ENCODE peak calls at places on chromosomes 7 and 10, in ten cellular contexts. V is naive thymus-derived CD4-positive, alpha-beta T cell; H is right atrium auricular region; W is cardiac muscle cell; E is HepG2; Q is Peyer's patch; Y is sigmoid colon; Z is PC-9; S is pancreas; K is neural progenitor cell. F is an unnamed sample. For H3K4me1, the result is how much of the 10 kb centered on the place peaks cover.

GRCh38 chr7:117458977-117459583 is 20.7 kb upstream of the CFTR start:
- DNase-seq in W (peak), S (no peak), K (peak), Z (no peak), Y (no peak), H (no peak), V (no peak), E (peak), Q (no peak), F (peak)

GRCh38 chr10:90066435-90066834 is 365.0 kb downstream of the KIF20B start:
- DNase-seq in Q (no peak), S (no peak), K (no peak), Z (no peak), V (no peak), H (no peak), W (no peak), Y (no peak), E (no peak), F (no peak)

GRCh38 chr10:117933036-117933435 is 113.7 kb downstream of the RAB11FIP2 start:
- DNase-seq in S (no peak), Q (no peak), Z (no peak), E (no peak), Y (no peak), W (no peak), H (no peak), K (no peak), V (no peak), F (no peak)

GRCh38 chr10:70694410-70695179 is 22.3 kb downstream of the ADAMTS14 start:
- DNase-seq in Q (no peak), K (no peak), Y (no peak), Z (no peak), E (no peak), V (no peak), W (peak), H (no peak), S (no peak), F (no peak)

GRCh38 chr7:25361863-25362262 is 133.6 kb upstream of the NPVF start:
- DNase-seq in Q (no peak), E (no peak), S (no peak), Z (no peak), V (no peak), H (no peak), W (peak), Y (no peak), K (no peak), F (no peak)

GRCh38 chr10:71816931-71817631 is 34.0 kb downstream of the PSAP start:
- DNase-seq in W (no peak), H (no peak), K (peak), S (no peak), E (no peak), Y (no peak), V (no peak), Z (peak), Q (no peak), F (no peak)

GRCh38 chr7:128030999-128031681 is at the start of gene LRRC4:
- DNase-seq in E (no peak), Q (peak), W (peak), Z (no peak), H (no peak), K (peak), V (peak), S (no peak), Y (no peak), F (peak)

GRCh38 chr10:78983608-78984007 is 85.2 kb upstream of the ZMIZ1 start:
- DNase-seq in W (no peak), Q (no peak), K (no peak), V (no peak), S (no peak), H (no peak), Z (no peak), Y (no peak), E (no peak), F (no peak)

GRCh38 chr7:34162676-34163075 is 257.3 kb downstream of the BMPER start:
- DNase-seq in H (no peak), Z (no peak), S (no peak), Q (no peak), Y (no peak), W (no peak), K (no peak), E (no peak), V (no peak), F (no peak)

GRCh38 chr7:74275401-74275881 is 13.8 kb upstream of the CLIP2 start:
- DNase-seq in Q (no peak), K (peak), S (no peak), Z (no peak), H (no peak), V (no peak), Y (no peak), W (no peak), E (no peak), F (peak)

GRCh38 chr10:51156913-51157312 is 82.6 kb downstream of the PRKG1 start:
- DNase-seq in V (no peak), Y (no peak), W (peak), H (no peak), K (no peak), Z (no peak), Q (no peak), S (no peak), E (no peak), F (no peak)

GRCh38 chr7:142760071-142760642 is 10.6 kb upstream of the PRSS2 start:
- DNase-seq in V (no peak), Z (peak), K (no peak), H (no peak), Q (no peak), Y (no peak), S (peak), W (peak), E (no peak), F (no peak)

GRCh38 chr10:111856631-111857030 is 326.9 kb downstream of the GPAM start:
- DNase-seq in H (no peak), E (peak), Q (no peak), W (no peak), V (no peak), S (no peak), K (peak), Y (no peak), Z (no peak), F (no peak)

GRCh38 chr10:49298990-49299815 is at the start of gene C10orf71:
- DNase-seq in S (peak), H (no peak), Q (no peak), Y (peak), W (peak), Z (no peak), E (no peak), K (peak), V (no peak), F (peak)

GRCh38 chr10:18204050-18204449 is 63.8 kb downstream of the CACNB2 start:
- DNase-seq in Q (no peak), K (no peak), H (no peak), V (no peak), Z (no peak), S (no peak), Y (no peak), W (no peak), E (no peak), F (no peak)

GRCh38 chr7:95989301-95989700 is 216.9 kb downstream of the DYNC1I1 start:
- DNase-seq in Q (no peak), W (no peak), E (no peak), S (no peak), Y (no peak), K (peak), V (no peak), Z (no peak), H (no peak), F (no peak)

GRCh38 chr10:71618176-71618575 is 101.4 kb downstream of the C10orf105 start:
- DNase-seq in S (no peak), Q (no peak), E (no peak), H (no peak), W (no peak), K (no peak), Y (no peak), Z (no peak), V (no peak), F (no peak)

GRCh38 chr10:7704360-7704759 is 1.2 kb downstream of the ITIH2 start:
- DNase-seq in W (no peak), E (peak), Y (no peak), H (no peak), Q (no peak), S (no peak), V (no peak), Z (no peak), K (no peak), F (no peak)

GRCh38 chr7:99406557-99406956 is 1.8 kb downstream of the PDAP1 start:
- DNase-seq in Y (no peak), K (no peak), H (no peak), W (no peak), S (no peak), V (no peak), Q (peak), Z (no peak), E (no peak), F (peak)

GRCh38 chr7:97081901-97082300 is 35.6 kb upstream of the SDHAF3 start:
- DNase-seq in Z (no peak), K (peak), W (no peak), H (no peak), V (no peak), S (no peak), Q (no peak), E (no peak), Y (no peak), F (no peak)

DNA sequence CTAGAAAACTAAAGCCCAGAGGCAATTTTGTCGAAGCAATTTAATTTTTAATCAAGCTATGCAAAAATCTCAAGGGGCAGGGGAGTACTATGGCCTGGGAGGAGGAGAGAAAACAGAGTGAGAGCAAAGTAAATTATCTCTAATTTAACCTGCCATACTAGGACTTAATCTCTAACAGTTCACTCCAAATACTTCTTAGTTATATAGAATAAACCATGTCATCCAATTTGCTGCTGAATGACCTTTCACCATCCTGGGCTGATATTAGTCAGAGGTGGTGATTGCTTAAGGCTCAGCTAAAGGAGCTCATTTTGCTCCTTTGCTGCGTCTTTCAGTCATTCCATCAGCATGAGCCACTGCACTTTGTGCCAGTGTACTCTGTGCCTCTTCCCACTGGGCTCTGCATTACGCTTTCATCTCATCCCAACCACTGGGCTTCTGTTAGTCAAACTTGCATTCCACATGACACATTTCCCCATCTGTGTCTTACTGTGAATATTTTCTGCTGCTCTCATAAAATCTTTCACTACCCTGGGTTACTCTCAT is 84.2 kb downstream of the CD36 start:
- DNase-seq in V (no peak), H (peak), K (peak), E (peak), Y (peak), Q (no peak), W (peak), S (no peak), Z (peak), F (no peak)
- H3K4me1 ChIP-seq in V (under half), H (under half), K (under half), E (under half), Y (under half), Q (under half), W (under half), S (under half), Z (under half), F (under half)

GRCh38 chr7:93453264-93453663 is 121.3 kb downstream of the CALCR start:
- DNase-seq in Y (no peak), Z (no peak), H (no peak), K (no peak), V (no peak), Q (no peak), W (no peak), S (no peak), E (no peak), F (no peak)
- H3K4me1 ChIP-seq in Y (under half), Z (under half), H (under half), K (under half), V (under half), Q (under half), W (under half), S (under half), E (under half), F (under half)

GRCh38 chr10:44969854-44970253 is 8.8 kb downstream of the DEPP1 start:
- DNase-seq in E (no peak), Z (no peak), V (no peak), H (no peak), S (peak), W (no peak), Y (no peak), K (no peak), Q (no peak), F (no peak)

GRCh38 chr10:44971935-44972792 is 6.4 kb downstream of the DEPP1 start:
- DNase-seq in Y (peak), Q (no peak), H (no peak), S (peak), K (no peak), E (no peak), Z (no peak), W (no peak), V (no peak), F (no peak)

GRCh38 chr10:44970812-44971395 is 7.7 kb downstream of the DEPP1 start:
- DNase-seq in Y (no peak), Z (no peak), V (no peak), Q (no peak), E (no peak), W (no peak), S (no peak), H (no peak), K (no peak), F (no peak)

GRCh38 chr10:44972874-44973306 is 5.7 kb downstream of the DEPP1 start:
- DNase-seq in Y (peak), E (no peak), V (no peak), Z (no peak), H (no peak), S (peak), W (no peak), Q (no peak), K (no peak), F (no peak)

DNA sequence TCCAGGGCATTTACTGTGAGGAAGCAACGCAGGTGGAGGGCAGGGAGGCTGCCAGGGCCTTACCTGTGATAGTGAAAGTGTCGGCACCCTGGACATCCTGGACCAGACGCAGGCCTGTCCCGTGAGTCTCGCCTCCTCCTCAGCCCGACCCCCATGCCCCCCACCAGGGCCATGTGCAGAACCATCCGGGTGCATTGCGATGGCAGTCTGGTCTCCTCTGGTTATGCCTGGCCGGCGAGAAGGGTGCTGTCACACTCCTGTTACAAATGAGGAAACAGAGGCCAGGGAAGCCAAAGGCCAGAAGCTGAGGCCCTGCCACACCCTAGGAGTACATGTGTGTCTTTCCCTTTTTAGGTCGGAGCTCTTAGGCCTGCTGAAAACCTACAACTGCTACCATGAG is 7.2 kb downstream of the DEPP1 start:
- DNase-seq in V (no peak), H (no peak), W (no peak), K (no peak), E (no peak), Y (peak), Z (no peak), Q (no peak), S (no peak), F (no peak)
- H3K4me1 ChIP-seq in V (under half), H (half or more), W (under half), K (under half), E (half or more), Y (under half), Z (under half), Q (under half), S (under half), F (under half)

GRCh38 chr10:98256692-98257091 is 11.3 kb downstream of the LOXL4 start:
- DNase-seq in S (no peak), Z (no peak), H (no peak), Y (no peak), E (no peak), Q (no peak), K (no peak), W (no peak), V (no peak), F (no peak)
- H3K4me1 ChIP-seq in S (under half), Z (under half), H (under half), Y (under half), E (under half), Q (under half), K (under half), W (under half), V (under half), F (under half)

GRCh38 chr7:6261699-6262098 is 10.7 kb downstream of the CYTH3 start:
- DNase-seq in Y (no peak), Z (no peak), Q (no peak), H (no peak), V (no peak), K (no peak), S (no peak), E (no peak), W (no peak), F (no peak)
- H3K4me1 ChIP-seq in Y (under half), Z (under half), Q (under half), H (half or more), V (under half), K (under half), S (under half), E (under half), W (under half), F (under half)

GRCh38 chr7:130888017-130888371 is 154.0 kb upstream of the KLF14 start:
- DNase-seq in Y (no peak), W (peak), S (no peak), Q (no peak), H (no peak), Z (no peak), E (no peak), K (no peak), V (no peak), F (no peak)
- H3K4me1 ChIP-seq in Y (half or more), W (under half), S (under half), Q (under half), H (half or more), Z (half or more), E (half or more), K (under half), V (under half), F (under half)

GRCh38 chr10:11107953-11108352 is 90.3 kb downstream of the CELF2 start:
- DNase-seq in Y (no peak), V (no peak), E (no peak), H (no peak), W (no peak), K (no peak), Z (no peak), Q (no peak), S (no peak), F (no peak)

GRCh38 chr10:11108356-11108755 is 90.7 kb downstream of the CELF2 start:
- DNase-seq in Z (no peak), Q (no peak), Y (no peak), W (no peak), S (no peak), V (no peak), E (no peak), K (no peak), H (no peak), F (no peak)

GRCh38 chr10:11106621-11107374 is 89.1 kb downstream of the CELF2 start:
- DNase-seq in Z (no peak), Q (no peak), E (no peak), H (no peak), V (no peak), Y (no peak), W (no peak), S (no peak), K (no peak), F (no peak)

GRCh38 chr10:11104772-11105675 is 87.4 kb downstream of the CELF2 start:
- DNase-seq in S (no peak), E (no peak), W (no peak), H (no peak), Q (no peak), K (no peak), V (no peak), Y (no peak), Z (no peak), F (no peak)

GRCh38 chr10:11105676-11106004 is 88.0 kb downstream of the CELF2 start:
- DNase-seq in Y (no peak), S (no peak), Q (no peak), Z (no peak), K (no peak), E (no peak), W (no peak), V (no peak), H (no peak), F (no peak)
- H3K4me1 ChIP-seq in Y (under half), S (under half), Q (under half), Z (under half), K (under half), E (under half), W (under half), V (under half), H (under half), F (under half)

DNA sequence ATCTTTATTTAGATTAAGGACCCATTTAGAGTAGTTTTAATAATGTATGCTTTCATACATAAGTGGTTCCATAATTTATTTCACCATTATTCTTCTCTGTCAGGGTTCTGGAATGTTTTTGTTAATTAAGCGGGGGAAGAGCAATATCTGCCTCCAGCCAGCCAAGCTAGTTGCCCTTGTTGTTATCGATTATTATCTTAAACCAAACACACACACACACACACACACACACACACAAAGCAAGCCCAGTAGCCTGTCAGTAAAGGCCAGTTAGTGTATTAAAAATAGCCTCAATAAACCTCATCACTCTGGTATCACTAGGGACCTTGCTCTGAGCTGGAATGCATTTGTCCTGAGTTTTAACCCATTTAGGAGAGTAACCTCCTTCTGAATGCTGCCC is 131.0 kb downstream of the CELF2 start:
- DNase-seq in V (no peak), S (no peak), W (no peak), H (no peak), Y (no peak), K (no peak), E (no peak), Z (no peak), Q (no peak), F (no peak)
- H3K4me1 ChIP-seq in V (half or more), S (under half), W (half or more), H (half or more), Y (half or more), K (under half), E (under half), Z (under half), Q (under half), F (under half)

DNA sequence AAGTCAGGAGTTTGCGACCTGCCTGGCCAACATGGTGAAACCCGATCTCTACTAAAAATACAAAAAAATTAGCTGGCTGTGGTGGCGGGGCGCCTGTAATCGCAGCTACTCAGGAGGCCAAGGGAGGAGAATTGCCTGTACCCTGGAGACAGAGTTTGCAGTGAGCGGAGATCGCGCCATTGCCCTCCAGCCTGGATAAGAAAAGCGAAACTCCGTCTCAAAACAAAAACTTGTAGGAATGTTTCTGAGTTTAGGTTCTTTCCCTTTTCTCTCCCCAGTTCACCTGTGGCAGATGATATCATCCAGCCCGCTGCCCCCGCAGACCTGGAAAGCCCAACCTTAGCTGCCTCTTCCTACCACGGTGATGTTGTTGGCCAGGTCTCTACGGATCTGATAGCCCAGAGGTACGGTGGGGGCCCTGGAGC is 138.8 kb upstream of the BTBD16 start:
- DNase-seq in V (no peak), W (no peak), H (no peak), Z (no peak), Q (no peak), K (no peak), Y (no peak), S (no peak), E (no peak), F (no peak)
- H3K4me1 ChIP-seq in V (under half), W (under half), H (half or more), Z (under half), Q (under half), K (under half), Y (half or more), S (under half), E (under half), F (under half)

F was measured in OCI-LY7.